ENCODE peak calls at places on chromosomes 2 and 18, in five cellular contexts. N, B, L, A and O are unnamed samples.
A peak's percentile ranks its signal among the peaks of the same experiment; 100 is the strongest.

GRCh38 chr2:234977228-234977679 is 25.4 kb downstream of the SH3BP4 start:
- DNase-seq in N (no peak), B (no peak), L (no peak), A (no peak), O (no peak)

GRCh38 chr2:99728166-99728565 is 238.3 kb upstream of the REV1 start:
- DNase-seq in N (no peak), B (no peak), L (no peak), A (no peak), O (no peak)

GRCh38 chr2:34736482-34736881 is 1137.4 kb upstream of the FAM98A start:
- DNase-seq in N (no peak), B (no peak), L (no peak), A (no peak), O (no peak)

GRCh38 chr18:5294113-5294617 is 1.4 kb downstream of the ZBTB14 start:
- DNase-seq in N (peak; percentile 83), B (peak; percentile 62), L (no peak), A (peak; percentile 76), O (no peak)

GRCh38 chr18:63869374-63869773 is 18.1 kb upstream of the SERPINB2 start:
- DNase-seq in N (no peak), B (no peak), L (peak; percentile 73), A (no peak), O (peak; percentile 77)

GRCh38 chr2:160205511-160205910 is 5.4 kb upstream of the ITGB6 start:
- DNase-seq in N (peak; percentile 69), B (no peak), L (peak; percentile 93), A (no peak), O (peak; percentile 89)

GRCh38 chr2:126227250-126227649 is 428.7 kb upstream of the GYPC start:
- DNase-seq in N (no peak), B (peak; percentile 13), L (no peak), A (no peak), O (no peak)

GRCh38 chr2:127382836-127383235 is 4.9 kb downstream of the MAP3K2 start:
- DNase-seq in N (no peak), B (no peak), L (no peak), A (no peak), O (no peak)

GRCh38 chr2:30410217-30410616 is 36.8 kb upstream of the LCLAT1 start:
- DNase-seq in N (no peak), B (no peak), L (peak; percentile 60), A (no peak), O (peak; percentile 39)

GRCh38 chr2:157557770-157558169 is 70.9 kb downstream of the ACVR1C start:
- DNase-seq in N (no peak), B (no peak), L (no peak), A (no peak), O (no peak)

GRCh38 chr2:136104977-136105376 is 13.0 kb downstream of the CXCR4 start:
- DNase-seq in N (no peak), B (no peak), L (no peak), A (no peak), O (no peak)

GRCh38 chr18:23171581-23172156 is 36.4 kb downstream of the CABLES1 start:
- DNase-seq in N (no peak), B (no peak), L (no peak), A (no peak), O (no peak)
- H3K4me3 ChIP-seq in N (no peak overlapping the region), B (no peak overlapping the region), L (no peak overlapping the region), A (no peak overlapping the region), O (no peak overlapping the region)

GRCh38 chr2:216375288-216375687 is 3.0 kb upstream of the MARCHF4 start:
- DNase-seq in N (no peak), B (no peak), L (peak; percentile 23), A (no peak), O (no peak)
- TF ChIP-seq CTCF in N (no peak), B (no peak), L (no peak), A (no peak), O (no peak)

GRCh38 chr2:62998949-62999348 is 51.7 kb upstream of the OTX1 start:
- DNase-seq in N (no peak), B (no peak), L (peak; percentile 6), A (no peak), O (peak; percentile 8)
- H3K4me3 ChIP-seq in N (no peak overlapping the region), B (no peak overlapping the region), L (no peak overlapping the region), A (no peak overlapping the region), O (no peak overlapping the region)

GRCh38 chr2:69956580-69956979 is 4.9 kb downstream of the ASPRV1 start:
- DNase-seq in N (no peak), B (no peak), L (no peak), A (no peak), O (no peak)
- TF ChIP-seq CTCF in N (no peak), B (no peak), L (no peak), A (no peak), O (no peak)

GRCh38 chr2:85577063-85577385 is 362 bp upstream of the VAMP8 start:
- DNase-seq in N (no peak), B (no peak), L (no peak), A (no peak), O (no peak)
- H3K4me3 ChIP-seq in N (peak overlapping the region; percentile 69), B (peak overlapping the region; percentile 48), L (no peak overlapping the region), A (peak overlapping the region; percentile 70), O (no peak overlapping the region)

DNA sequence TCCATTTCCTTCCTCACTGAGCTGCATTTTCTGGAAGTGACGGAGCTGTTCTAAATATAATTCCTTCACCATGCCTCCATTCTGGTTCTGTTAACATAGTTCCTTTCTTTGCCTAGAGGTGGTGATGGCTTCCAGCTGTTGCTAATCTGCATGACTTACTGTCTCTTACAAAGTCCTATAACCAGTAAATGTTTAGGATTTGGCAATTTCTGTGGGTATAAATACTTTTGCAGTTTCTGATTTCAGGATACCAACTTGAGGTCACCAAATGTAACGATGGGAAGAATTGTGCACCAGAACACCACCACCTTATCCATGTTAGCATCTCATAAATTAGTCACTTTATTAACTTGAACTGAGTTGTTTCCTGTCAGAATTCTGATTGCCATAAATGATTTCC is 101.8 kb upstream of the FN1 start:
- DNase-seq in N (no peak), B (no peak), L (peak; percentile 74), A (no peak), O (peak; percentile 88)
- TF ChIP-seq CTCF in N (no peak), B (no peak), L (no peak), A (no peak), O (no peak)

GRCh38 chr18:3596324-3597158 is 146.6 kb downstream of the TGIF1 start:
- DNase-seq in N (peak; percentile 72), B (peak; percentile 98), L (no peak), A (no peak), O (peak; percentile 52)
- H3K4me3 ChIP-seq in N (peak overlapping the region; percentile 60), B (peak overlapping the region; percentile 42), L (peak overlapping the region; percentile 57), A (peak overlapping the region; percentile 48), O (peak overlapping the region; percentile 66)

GRCh38 chr2:191010887-191011885 is 2.8 kb downstream of the STAT1 start:
- DNase-seq in N (no peak), B (no peak), L (no peak), A (no peak), O (no peak)

GRCh38 chr2:191013876-191014652 is at the start of gene STAT1:
- DNase-seq in N (peak; percentile 97), B (peak; percentile 91), L (peak; percentile 89), A (peak; percentile 98), O (peak; percentile 94)

GRCh38 chr2:191013617-191013875 is 425 bp downstream of the STAT1 start:
- DNase-seq in N (no peak), B (no peak), L (peak; percentile 30), A (no peak), O (no peak)

GRCh38 chr2:191012845-191013616 is 940 bp downstream of the STAT1 start:
- DNase-seq in N (no peak), B (no peak), L (peak; percentile 50), A (no peak), O (peak; percentile 57)

DNA sequence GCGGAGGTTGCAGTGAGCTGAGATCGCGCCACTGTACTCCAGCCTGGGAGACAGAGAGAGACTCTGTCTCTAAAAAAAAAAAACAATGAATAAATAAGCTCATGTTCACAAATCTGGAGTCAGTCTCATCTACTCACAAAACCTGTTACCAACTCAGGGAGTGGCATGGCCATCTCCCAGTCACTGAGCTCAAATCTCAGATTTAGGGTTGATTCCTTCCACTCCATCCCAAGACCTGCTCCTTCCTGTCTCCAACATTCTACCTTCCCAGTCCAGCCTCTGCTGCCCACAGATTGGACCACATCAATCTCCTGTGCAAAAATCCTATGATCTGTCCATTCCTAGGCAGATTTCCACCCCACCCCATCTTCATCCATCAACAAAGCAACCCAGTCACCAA is 1.6 kb downstream of the STAT1 start:
- DNase-seq in N (no peak), B (no peak), L (no peak), A (no peak), O (no peak)
- TF ChIP-seq CTCF in N (no peak), B (no peak), L (no peak), A (no peak), O (no peak)